ENCODE peak calls at places on chromosomes 11 and 22, in five cellular contexts. Q, C, P, M and Z are unnamed samples.

GRCh38 chr11:131592734-131593133 is 222.3 kb downstream of the NTM start:
- DNase-seq in M (no peak), P (no peak), C (no peak), Q (no peak), Z (no peak)

GRCh38 chr11:75350743-75351540 is 519 bp downstream of the ARRB1 start:
- DNase-seq in C (peak), M (no peak), Q (no peak), P (no peak), Z (no peak)

GRCh38 chr11:65857500-65858353 is at the start of gene CFL1:
- DNase-seq in Q (peak), P (peak), C (peak), M (peak), Z (peak)

GRCh38 chr11:92512204-92512569 is 287.6 kb downstream of the FAT3 start:
- DNase-seq in P (no peak), Q (no peak), C (no peak), M (no peak), Z (no peak)

GRCh38 chr11:97968071-97968470 is 1052.7 kb upstream of the CNTN5 start:
- DNase-seq in C (no peak), P (no peak), M (no peak), Q (no peak), Z (no peak)

GRCh38 chr11:115974703-115975102 is 470.5 kb upstream of the CADM1 start:
- DNase-seq in P (no peak), C (no peak), Q (no peak), M (no peak), Z (no peak)

GRCh38 chr22:37517826-37518450 is 1.3 kb downstream of the CARD10 start:
- DNase-seq in P (no peak), C (no peak), M (no peak), Q (no peak), Z (no peak)

GRCh38 chr11:92087916-92088537 is 136.6 kb upstream of the FAT3 start:
- DNase-seq in M (no peak), P (no peak), C (no peak), Q (no peak), Z (no peak)

GRCh38 chr11:76744186-76745058 is 38.7 kb upstream of the TSKU start:
- DNase-seq in P (no peak), M (no peak), C (no peak), Q (peak), Z (no peak)

GRCh38 chr22:50115693-50116092 is 25.9 kb downstream of the MOV10L1 start:
- DNase-seq in Q (peak), P (no peak), M (peak), C (no peak), Z (no peak)

GRCh38 chr11:7573558-7574296 is 59.9 kb downstream of the PPFIBP2 start:
- DNase-seq in Q (peak), M (peak), P (no peak), C (no peak), Z (no peak)

GRCh38 chr11:62336949-62337681 is at the start of gene ASRGL1:
- DNase-seq in Q (peak), M (peak), P (peak), C (peak), Z (peak)

GRCh38 chr22:43884600-43885318 is 7.1 kb downstream of the PNPLA5 start:
- DNase-seq in Q (peak), P (peak), C (peak), M (peak), Z (no peak)

GRCh38 chr22:40979871-40980270 is 28.7 kb downstream of the RBX1 start:
- DNase-seq in Q (no peak), C (no peak), P (no peak), M (no peak), Z (no peak)

GRCh38 chr11:77055913-77056312 is 10.9 kb upstream of the CAPN5 start:
- DNase-seq in C (no peak), P (no peak), Q (no peak), M (no peak), Z (no peak)

GRCh38 chr11:119739975-119740374 is 11.0 kb upstream of the NECTIN1 start:
- DNase-seq in C (no peak), M (no peak), Q (no peak), P (no peak), Z (no peak)

GRCh38 chr22:46931881-46932280 is 169.4 kb downstream of the TBC1D22A start:
- DNase-seq in P (no peak), C (no peak), Q (peak), M (no peak), Z (no peak)

GRCh38 chr11:122327528-122327927 is 211.5 kb upstream of the BLID start:
- DNase-seq in P (no peak), C (no peak), Q (no peak), M (no peak), Z (no peak)

GRCh38 chr11:121123670-121124069 is 22.6 kb downstream of the TECTA start:
- DNase-seq in Q (no peak), P (no peak), C (no peak), M (no peak), Z (no peak)

GRCh38 chr11:61254403-61255025 is 13.5 kb downstream of the PGA5 start:
- DNase-seq in C (peak), M (peak), P (peak), Q (peak), Z (peak)

GRCh38 chr11:78860720-78861422 is 286.2 kb upstream of the NARS2 start:
- DNase-seq in C (no peak), M (no peak), Q (peak), P (no peak), Z (no peak)

GRCh38 chr11:128302425-128303186 is 284.8 kb downstream of the ETS1 start:
- DNase-seq in Q (no peak), C (peak), M (peak), P (no peak), Z (no peak)